ENCODE peak calls at places on chromosome 3, in four cellular contexts. D is A549, A is IMR-90, Q is transverse colon. V is an unnamed sample.

GRCh38 chr3:188431553-188431952 is 277.6 kb downstream of the LPP start:
- DNase-seq in Q (no peak), D (no peak), A (peak; percentile 51), V (no peak)

GRCh38 chr3:142027295-142027694 is 122.0 kb downstream of the TFDP2 start:
- DNase-seq in A (no peak), D (no peak), Q (no peak), V (no peak)

GRCh38 chr3:83426311-83426710 is 1532.5 kb upstream of the CADM2 start:
- DNase-seq in D (no peak), A (no peak), Q (no peak), V (no peak)

GRCh38 chr3:119636194-119636593 is 24.2 kb downstream of the POPDC2 start:
- DNase-seq in Q (no peak), A (peak; percentile 13), D (no peak), V (no peak)

GRCh38 chr3:118842147-118842863 is 192.3 kb downstream of the IGSF11 start:
- DNase-seq in A (no peak), D (no peak), Q (no peak), V (no peak)

GRCh38 chr3:128188326-128188725 is 35.0 kb downstream of the EEFSEC start:
- DNase-seq in Q (no peak), D (no peak), A (no peak), V (no peak)

GRCh38 chr3:141402476-141403171 is 34.3 kb downstream of the ZBTB38 start:
- DNase-seq in D (peak; percentile 45), Q (peak; percentile 69), A (peak; percentile 78), V (no peak)

GRCh38 chr3:42846682-42847522 is 28.8 kb downstream of the CYP8B1 start:
- DNase-seq in D (no peak), Q (peak; percentile 26), A (no peak), V (no peak)

GRCh38 chr3:147915057-147915456 is 505.9 kb downstream of the ZIC1 start:
- DNase-seq in A (peak; percentile 57), D (no peak), Q (no peak), V (no peak)

GRCh38 chr3:128998532-128998931 is 2.6 kb upstream of the EFCC1 start:
- DNase-seq in A (no peak), D (no peak), Q (no peak), V (no peak)

GRCh38 chr3:30353711-30354467 is 252.5 kb upstream of the TGFBR2 start:
- DNase-seq in A (no peak), Q (peak; percentile 27), D (no peak), V (no peak)

GRCh38 chr3:9074079-9074478 is 110.8 kb upstream of the RAD18 start:
- DNase-seq in D (no peak), Q (no peak), A (peak; percentile 23), V (no peak)

GRCh38 chr3:153182491-153182890 is 20.5 kb downstream of the RAP2B start:
- DNase-seq in Q (no peak), D (no peak), A (no peak), V (no peak)

GRCh38 chr3:167437428-167438139 is 36.3 kb downstream of the SERPINI2 start:
- DNase-seq in D (no peak), Q (no peak), A (no peak), V (no peak)

GRCh38 chr3:8712871-8713360 is 20.7 kb upstream of the CAV3 start:
- DNase-seq in A (no peak), Q (no peak), D (no peak), V (no peak)

GRCh38 chr3:196093271-196094111 is 11.6 kb upstream of the TFRC start:
- DNase-seq in A (peak; percentile 28), D (no peak), Q (no peak), V (no peak)

GRCh38 chr3:175620093-175620492 is 761.0 kb downstream of the NAALADL2 start:
- DNase-seq in A (no peak), D (no peak), Q (no peak), V (no peak)

GRCh38 chr3:122576174-122576940 is 1.1 kb upstream of the PARP15 start:
- DNase-seq in Q (no peak), A (no peak), D (no peak), V (no peak)

GRCh38 chr3:51275096-51275805 is 109.8 kb upstream of the MANF start:
- DNase-seq in Q (no peak), A (no peak), D (no peak), V (no peak)

GRCh38 chr3:42213417-42213816 is 52.6 kb downstream of the CCK start:
- DNase-seq in D (no peak), Q (peak; percentile 68), A (no peak), V (no peak)

GRCh38 chr3:188950832-188951489 is 220.8 kb upstream of the TPRG1 start:
- DNase-seq in Q (peak; percentile 70), D (peak; percentile 71), A (peak; percentile 99), V (no peak)

GRCh38 chr3:40615110-40615915 is 90.6 kb downstream of the ZNF621 start:
- DNase-seq in A (no peak), Q (no peak), D (no peak), V (no peak)

GRCh38 chr3:43378066-43378935 is 92.0 kb downstream of the SNRK start:
- DNase-seq in Q (peak; percentile 55), D (peak; percentile 39), A (peak; percentile 38), V (no peak)

GRCh38 chr3:138944842-138945645 is 1.9 kb downstream of the FOXL2 start:
- DNase-seq in D (no peak), Q (peak; percentile 18), A (no peak), V (no peak)

GRCh38 chr3:135500034-135500433 is 465.5 kb upstream of the PPP2R3A start:
- DNase-seq in Q (no peak), D (no peak), A (no peak), V (no peak)

GRCh38 chr3:25455316-25456232 is 27.5 kb downstream of the RARB start:
- DNase-seq in Q (no peak), A (no peak), D (no peak), V (no peak)

GRCh38 chr3:189967254-189967865 is 153.3 kb downstream of the P3H2 start:
- DNase-seq in Q (no peak), D (peak; percentile 26), A (peak; percentile 65), V (no peak)

GRCh38 chr3:10396931-10397330 is 76.0 kb upstream of the SEC13 start:
- DNase-seq in D (no peak), Q (no peak), A (no peak), V (no peak)

GRCh38 chr3:58521002-58521670 is 15.9 kb downstream of the ACOX2 start:
- DNase-seq in A (no peak), D (no peak), Q (no peak), V (no peak)

GRCh38 chr3:72054976-72055375 is 270.0 kb upstream of the PROK2 start:
- DNase-seq in A (no peak), D (no peak), Q (no peak), V (no peak)

GRCh38 chr3:14166877-14167605 is 11.4 kb downstream of the XPC start:
- DNase-seq in D (no peak), Q (no peak), A (peak; percentile 26), V (no peak)

GRCh38 chr3:134341391-134341790 is 32.9 kb downstream of the AMOTL2 start:
- DNase-seq in A (no peak), Q (no peak), D (no peak), V (no peak)

GRCh38 chr3:196198771-196199753 is 12.1 kb downstream of the ZDHHC19 start:
- DNase-seq in A (no peak), D (no peak), Q (no peak), V (no peak)

GRCh38 chr3:160103397-160103796 is 114.8 kb downstream of the IL12A start:
- DNase-seq in D (no peak), A (no peak), Q (no peak), V (no peak)

GRCh38 chr3:100023150-100023549 is 91.2 kb downstream of the FILIP1L start:
- DNase-seq in Q (no peak), D (no peak), A (peak; percentile 14), V (no peak)

GRCh38 chr3:27319847-27320526 is 49.2 kb downstream of the NEK10 start:
- DNase-seq in Q (peak; percentile 21), A (no peak), D (no peak), V (no peak)

GRCh38 chr3:147701195-147701594 is 292.0 kb downstream of the ZIC1 start:
- DNase-seq in D (no peak), Q (no peak), A (no peak), V (no peak)

GRCh38 chr3:175266478-175266877 is 407.3 kb downstream of the NAALADL2 start:
- DNase-seq in A (peak; percentile 78), D (no peak), Q (no peak), V (no peak)

GRCh38 chr3:87173071-87173470 is 54.0 kb upstream of the CHMP2B start:
- DNase-seq in Q (no peak), A (no peak), D (no peak), V (no peak)

GRCh38 chr3:4464579-4464978 is 2.5 kb downstream of the SUMF1 start:
- DNase-seq in D (no peak), A (no peak), Q (no peak), V (no peak)

GRCh38 chr3:4471907-4472306 is 4.8 kb upstream of the SUMF1 start:
- DNase-seq in D (no peak), Q (no peak), A (no peak), V (no peak)

GRCh38 chr3:4462641-4463040 is 4.4 kb downstream of the SUMF1 start:
- DNase-seq in Q (no peak), D (no peak), A (no peak), V (no peak)

GRCh38 chr3:4467522-4467867 is 426 bp upstream of the SUMF1 start:
- DNase-seq in D (no peak), Q (no peak), A (no peak), V (no peak)

GRCh38 chr3:4466783-4467521 is at the start of gene SUMF1:
- DNase-seq in Q (peak; percentile 83), D (peak; percentile 90), A (peak; percentile 70), V (peak; percentile 15)
- TF ChIP-seq POLR2A in Q (peak; percentile 74), D (peak; percentile 88), A (peak; percentile 80), V (no peak)

DNA sequence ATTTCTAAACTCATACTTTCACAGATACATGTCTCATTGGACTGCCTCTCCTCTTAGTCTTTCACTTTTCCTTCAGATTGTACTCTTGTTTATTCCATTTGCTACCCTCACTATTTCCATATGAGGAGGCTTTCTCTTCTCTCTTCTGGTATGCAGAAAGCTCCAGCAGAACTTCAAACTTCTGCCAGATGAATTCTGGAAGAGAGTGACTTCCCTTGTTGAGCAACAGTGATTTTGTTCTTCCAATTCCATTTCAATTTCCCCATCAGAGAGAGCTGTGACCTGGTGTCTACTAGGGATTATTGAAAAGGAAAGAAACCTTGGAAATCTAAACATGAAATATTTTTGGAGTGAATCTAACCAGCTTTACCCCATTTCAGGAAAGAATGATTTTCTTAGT is 523.2 kb upstream of the ZNF717 start:
- DNase-seq in Q (no peak), D (no peak), A (peak; percentile 85), V (no peak)
- H3K4me1 ChIP-seq in Q (no peaks in the 10 kb centered on the region), D (no peaks in the 10 kb centered on the region), A (peaks cover 9% of the 10 kb centered on the region), V (no peaks in the 10 kb centered on the region)

GRCh38 chr3:2727566-2728318 is 382.4 kb downstream of the IL5RA start:
- DNase-seq in D (no peak), Q (no peak), A (no peak), V (no peak)
- TF ChIP-seq CTCF in D (no peak), Q (no peak), A (no peak), V (no peak)

DNA sequence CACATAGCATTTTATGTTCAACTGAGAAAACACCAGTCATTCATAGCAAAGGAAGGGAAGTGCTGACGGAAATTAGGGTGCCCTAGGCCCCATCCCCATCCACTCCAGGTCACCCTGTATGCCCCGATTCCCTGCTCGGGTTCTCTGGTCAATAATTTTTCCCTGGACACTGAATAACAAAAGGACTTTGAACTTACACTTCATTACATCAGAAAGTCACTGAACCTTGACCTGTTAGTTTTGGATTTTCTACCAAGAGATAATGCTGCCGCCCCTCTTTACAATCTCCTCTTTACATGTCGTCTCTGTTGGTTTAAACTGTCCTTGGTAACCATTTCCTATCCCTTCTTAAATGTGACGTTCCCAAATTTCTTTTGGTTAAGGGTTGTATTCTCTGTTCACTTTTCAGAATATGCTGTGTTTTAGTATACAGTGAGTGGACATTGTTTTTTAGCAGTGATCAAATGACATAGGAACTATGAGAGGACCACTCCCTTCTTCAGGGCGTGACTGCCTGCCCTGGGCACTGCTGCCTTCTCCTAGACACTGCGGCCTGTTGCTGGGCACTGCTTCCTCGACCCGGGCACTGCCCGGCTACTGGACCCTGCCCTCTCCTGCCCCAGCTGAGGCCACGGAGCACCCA is 13.6 kb upstream of the AHSG start:
- DNase-seq in A (no peak), Q (no peak), D (no peak), V (no peak)
- TF ChIP-seq POLR2A in A (no peak), Q (no peak), D (no peak), V (no peak)

V was measured in esophagus squamous epithelium.